ENCODE peak calls at places on chromosomes 3 and 15, in nine cellular contexts. B, P, X, V, U, Z, N, C and L are unnamed samples.

GRCh38 chr3:23779841-23780240 is 25.9 kb upstream of the UBE2E1 start:
- DNase-seq in V (no peak), N (no peak), U (no peak), C (no peak), Z (no peak), B (no peak), X (no peak), P (no peak), L (no peak)

GRCh38 chr3:46239301-46239938 is 2.8 kb upstream of the CCR3 start:
- DNase-seq in P (no peak), U (no peak), B (no peak), C (peak; percentile 10), Z (no peak), V (no peak), X (no peak), N (no peak), L (no peak)

GRCh38 chr15:38878026-38878425 is 313.4 kb upstream of the RASGRP1 start:
- DNase-seq in Z (no peak), B (no peak), C (no peak), X (no peak), U (no peak), V (no peak), P (no peak), N (no peak), L (no peak)

GRCh38 chr15:84685304-84685703 is 27.3 kb upstream of the NMB start:
- DNase-seq in C (no peak), B (peak; percentile 62), Z (peak; percentile 87), P (no peak), X (no peak), V (no peak), N (peak; percentile 73), U (peak; percentile 68), L (no peak)

GRCh38 chr3:172125963-172126403 is 86.6 kb downstream of the FNDC3B start:
- DNase-seq in B (peak; percentile 56), C (no peak), N (peak; percentile 75), U (peak; percentile 90), P (no peak), X (no peak), Z (no peak), V (no peak), L (no peak)

GRCh38 chr15:87477759-87478687 is 778.5 kb downstream of the NTRK3 start:
- DNase-seq in C (peak; percentile 37), X (no peak), V (no peak), B (no peak), P (no peak), U (peak; percentile 67), N (peak; percentile 72), Z (peak; percentile 60), L (no peak)

GRCh38 chr3:193451881-193452280 is 73.3 kb upstream of the ATP13A5 start:
- DNase-seq in Z (no peak), N (no peak), V (no peak), X (no peak), B (no peak), U (no peak), P (no peak), C (no peak), L (no peak)

GRCh38 chr3:185815391-185816282 is 9.2 kb downstream of the IGF2BP2 start:
- DNase-seq in B (no peak), X (no peak), Z (no peak), V (no peak), U (no peak), N (no peak), C (peak; percentile 42), P (no peak), L (no peak)

GRCh38 chr3:8990266-8991215 is 27.3 kb upstream of the RAD18 start:
- DNase-seq in P (no peak), N (no peak), Z (no peak), C (no peak), B (no peak), V (no peak), U (no peak), X (no peak), L (no peak)

GRCh38 chr3:195596648-195597628 is 13.2 kb upstream of the APOD start:
- DNase-seq in U (no peak), P (no peak), C (no peak), Z (peak; percentile 8), X (no peak), N (peak; percentile 11), B (no peak), V (no peak), L (no peak)

GRCh38 chr15:57118013-57118799 is 199.8 kb downstream of the TCF12 start:
- DNase-seq in U (no peak), C (peak; percentile 42), X (no peak), B (no peak), Z (no peak), N (no peak), V (peak; percentile 27), P (no peak), L (no peak)

GRCh38 chr15:40190591-40190990 is 29.7 kb downstream of the BUB1B start:
- DNase-seq in V (no peak), Z (no peak), C (no peak), X (no peak), N (no peak), B (no peak), P (no peak), U (no peak), L (no peak)

GRCh38 chr15:37771462-37771861 is 163.0 kb upstream of the TMCO5A start:
- DNase-seq in X (no peak), U (no peak), Z (no peak), N (no peak), B (no peak), C (no peak), P (no peak), V (no peak), L (no peak)

GRCh38 chr3:4720316-4721075 is 227.3 kb downstream of the ITPR1 start:
- DNase-seq in P (no peak), B (no peak), V (peak; percentile 75), X (no peak), Z (no peak), N (peak; percentile 86), C (peak; percentile 74), U (peak; percentile 90), L (peak; percentile 30)

GRCh38 chr3:18847583-18848197 is 300.6 kb upstream of the KCNH8 start:
- DNase-seq in Z (no peak), X (no peak), B (no peak), U (no peak), V (peak; percentile 10), P (no peak), N (no peak), C (peak; percentile 60), L (peak; percentile 8)

GRCh38 chr15:101003076-101003475 is 83.9 kb downstream of the LRRK1 start:
- DNase-seq in C (no peak), X (no peak), N (no peak), U (peak; percentile 16), P (no peak), Z (no peak), B (no peak), V (no peak), L (no peak)

GRCh38 chr3:12906141-12906915 is 65.0 kb upstream of the RPL32 start:
- DNase-seq in N (no peak), X (no peak), V (no peak), U (no peak), Z (no peak), B (no peak), C (no peak), P (no peak), L (no peak)

GRCh38 chr15:86183765-86184491 is 104.3 kb downstream of the AGBL1 start:
- DNase-seq in X (no peak), U (no peak), N (no peak), V (no peak), B (no peak), P (no peak), C (no peak), Z (no peak), L (no peak)

GRCh38 chr3:127351775-127352350 is 64.0 kb upstream of the PRR20G start:
- DNase-seq in Z (no peak), P (no peak), U (peak; percentile 50), V (no peak), X (no peak), N (no peak), C (no peak), B (no peak), L (no peak)

GRCh38 chr3:152268501-152269422 is at the start of gene MBNL1:
- DNase-seq in Z (peak; percentile 69), U (peak; percentile 88), P (peak; percentile 91), N (peak; percentile 88), C (peak; percentile 75), V (peak; percentile 70), X (peak; percentile 87), B (peak; percentile 89), L (peak; percentile 81)
- TF ChIP-seq CTCF in Z (no peak), U (no peak), P (no peak), N (no peak), C (no peak), V (no peak), X (no peak), B (no peak), L (no peak)

DNA sequence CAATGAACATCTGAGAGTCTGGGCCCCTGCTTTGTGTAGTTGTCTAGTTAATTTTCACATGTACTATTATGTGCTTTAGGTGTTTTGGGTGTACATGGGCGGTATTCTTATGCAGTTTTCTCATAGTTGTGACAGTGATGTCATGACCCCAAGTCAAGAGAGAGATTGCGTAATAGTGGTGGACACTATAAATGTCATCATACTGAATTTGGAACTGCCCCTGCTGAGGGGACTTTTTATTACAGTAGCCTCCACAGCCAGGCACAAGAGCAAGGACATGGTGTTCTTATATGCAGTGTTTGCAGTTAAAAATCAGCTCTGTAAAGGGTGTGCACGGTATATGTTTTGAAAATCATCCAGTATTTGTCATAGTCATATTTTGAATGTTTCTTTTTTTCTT is 29.5 kb downstream of the ABHD2 start:
- DNase-seq in N (peak; percentile 61), B (no peak), P (no peak), U (no peak), X (no peak), C (no peak), V (no peak), Z (no peak), L (no peak)
- H3K4me1 ChIP-seq in N (peaks cover 1% of the 10 kb centered on the region), B (peaks cover 75% of the 10 kb centered on the region), P (peaks cover 47% of the 10 kb centered on the region), U (peaks cover 94% of the 10 kb centered on the region), X (no peaks in the 10 kb centered on the region), C (peaks cover 8% of the 10 kb centered on the region), V (peaks cover 96% of the 10 kb centered on the region), Z (peaks cover 62% of the 10 kb centered on the region), L (peaks cover 87% of the 10 kb centered on the region)

DNA sequence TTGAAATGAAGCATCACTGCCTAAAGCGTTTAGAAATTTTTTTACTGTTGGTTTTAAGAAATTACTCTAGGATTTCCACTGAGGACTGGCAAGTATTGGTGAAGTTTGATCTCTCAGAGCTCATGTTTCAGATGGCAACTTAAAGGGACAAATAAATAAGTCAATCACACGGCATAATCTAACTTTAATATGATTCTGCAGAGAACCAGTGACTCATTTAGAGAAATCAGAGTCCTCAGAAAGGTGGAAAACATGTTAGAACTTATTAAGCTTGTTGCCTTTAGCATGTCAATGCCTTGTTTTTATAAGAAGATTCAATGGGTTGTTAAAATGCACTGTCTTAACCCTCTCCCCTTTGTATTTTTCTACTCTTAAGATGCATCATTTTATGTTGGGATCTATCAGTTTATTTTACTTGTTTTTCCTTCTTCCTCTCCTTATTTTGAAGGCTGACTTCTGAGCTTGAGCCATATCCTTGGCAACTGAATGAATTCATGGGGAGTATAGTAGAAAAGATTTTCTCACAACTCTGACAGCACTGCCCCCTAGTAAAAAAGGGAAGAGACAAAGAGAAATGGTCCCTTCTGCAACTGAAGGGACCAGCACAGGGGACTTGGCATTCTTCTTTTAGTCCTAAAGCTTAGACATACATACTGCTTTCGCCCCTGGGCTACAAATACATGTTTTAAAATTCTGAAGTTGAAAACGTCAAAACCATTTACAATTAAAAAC is 431.2 kb downstream of the LPP start:
- DNase-seq in V (no peak), B (no peak), N (no peak), C (peak; percentile 50), U (no peak), P (no peak), X (no peak), Z (no peak), L (no peak)
- TF ChIP-seq CTCF in V (no peak), B (no peak), N (no peak), C (peak; percentile 19), U (no peak), P (no peak), X (no peak), Z (peak; percentile 35), L (no peak)

GRCh38 chr15:74794248-74794969 is 12.5 kb downstream of the CSK start:
- DNase-seq in X (no peak), N (no peak), C (no peak), P (no peak), U (no peak), B (no peak), V (no peak), Z (no peak), L (no peak)
- H3K4me1 ChIP-seq in X (peaks cover 99% of the 10 kb centered on the region), N (no peaks in the 10 kb centered on the region), C (peaks cover 5% of the 10 kb centered on the region), P (peaks cover 44% of the 10 kb centered on the region), U (peaks cover 74% of the 10 kb centered on the region), B (peaks cover 58% of the 10 kb centered on the region), V (peaks cover 5% of the 10 kb centered on the region), Z (peaks cover 34% of the 10 kb centered on the region), L (peaks cover 6% of the 10 kb centered on the region)